ENCODE peak calls at places on chromosomes 7 and 10, in four cellular contexts. G is AG09319, J is breast epithelium, L is colonic mucosa. S is an unnamed sample.

GRCh38 chr7:116097365-116098009 is 66.9 kb upstream of the TFEC start:
- DNase-seq in G (no peak), J (no peak), L (no peak), S (no peak)

GRCh38 chr10:100697070-100697469 is 48.3 kb upstream of the PAX2 start:
- DNase-seq in G (peak), J (no peak), L (no peak), S (no peak)

GRCh38 chr7:22758576-22758975 is 31.6 kb downstream of the IL6 start:
- DNase-seq in G (no peak), J (no peak), L (no peak), S (no peak)

GRCh38 chr10:132592790-132593788 is 55.5 kb downstream of the INPP5A start:
- DNase-seq in G (no peak), J (no peak), L (peak), S (no peak)

GRCh38 chr10:104076743-104077160 is 8.9 kb downstream of the COL17A1 start:
- DNase-seq in G (peak), J (no peak), L (peak), S (no peak)

GRCh38 chr7:73978681-73979563 is 49.1 kb upstream of the ELN start:
- DNase-seq in G (no peak), J (no peak), L (peak), S (no peak)

GRCh38 chr10:52099026-52099600 is 215.0 kb upstream of the DKK1 start:
- DNase-seq in G (no peak), J (no peak), L (no peak), S (no peak)

GRCh38 chr10:116753759-116754158 is 11.4 kb upstream of the HSPA12A start:
- DNase-seq in G (no peak), J (no peak), L (no peak), S (no peak)

GRCh38 chr7:139557857-139558581 is 34.5 kb downstream of the CLEC2L start:
- DNase-seq in G (no peak), J (no peak), L (peak), S (no peak)

DNA sequence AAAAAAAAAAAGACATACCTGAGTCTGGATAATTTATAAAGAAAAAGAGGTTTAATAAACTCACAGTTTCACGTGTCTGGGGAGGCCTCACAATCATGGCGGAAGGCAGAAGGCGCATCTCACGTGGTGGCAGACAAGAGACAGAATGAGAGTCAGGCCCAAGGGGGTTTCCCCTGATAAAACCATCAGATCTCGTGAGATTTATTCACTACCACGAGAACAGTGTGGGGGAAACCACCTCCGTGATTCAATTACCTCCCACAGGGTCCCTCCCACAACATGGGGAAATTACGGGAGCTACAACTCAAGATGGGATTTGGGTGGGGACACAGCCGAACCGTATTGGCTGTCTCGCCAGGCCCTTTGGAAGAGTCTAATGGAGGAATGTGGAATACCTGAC is 9.0 kb upstream of the MAFK start:
- DNase-seq in G (no peak), J (no peak), L (no peak), S (no peak)
- TF ChIP-seq CTCF in G (no peak), J (no peak), L (no peak), S (no peak)

GRCh38 chr7:11552676-11553075 is 279.3 kb downstream of the THSD7A start:
- DNase-seq in G (no peak), J (no peak), L (no peak), S (no peak)

GRCh38 chr7:11548532-11548931 is 283.5 kb downstream of the THSD7A start:
- DNase-seq in G (no peak), J (no peak), L (no peak), S (no peak)

DNA sequence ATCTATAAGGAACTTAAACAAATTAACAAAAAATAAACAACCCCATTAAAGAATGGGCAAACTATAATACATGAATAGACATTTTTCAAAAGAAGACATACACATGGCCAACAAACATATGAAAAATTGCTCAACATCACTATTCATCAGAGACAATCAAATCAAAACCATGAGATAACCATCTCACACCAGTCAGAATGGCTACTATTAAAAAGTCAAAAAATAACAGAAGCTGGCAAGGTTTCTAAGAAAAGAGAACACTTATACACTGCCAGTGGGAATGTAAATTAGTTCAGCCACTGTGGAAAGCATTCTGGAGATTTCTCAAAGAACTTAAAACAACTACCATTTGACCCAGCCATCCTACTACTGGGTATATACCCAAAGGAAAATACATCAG is 280.5 kb downstream of the THSD7A start:
- DNase-seq in G (no peak), J (no peak), L (no peak), S (no peak)
- TF ChIP-seq CTCF in G (no peak), J (no peak), L (no peak), S (no peak)

DNA sequence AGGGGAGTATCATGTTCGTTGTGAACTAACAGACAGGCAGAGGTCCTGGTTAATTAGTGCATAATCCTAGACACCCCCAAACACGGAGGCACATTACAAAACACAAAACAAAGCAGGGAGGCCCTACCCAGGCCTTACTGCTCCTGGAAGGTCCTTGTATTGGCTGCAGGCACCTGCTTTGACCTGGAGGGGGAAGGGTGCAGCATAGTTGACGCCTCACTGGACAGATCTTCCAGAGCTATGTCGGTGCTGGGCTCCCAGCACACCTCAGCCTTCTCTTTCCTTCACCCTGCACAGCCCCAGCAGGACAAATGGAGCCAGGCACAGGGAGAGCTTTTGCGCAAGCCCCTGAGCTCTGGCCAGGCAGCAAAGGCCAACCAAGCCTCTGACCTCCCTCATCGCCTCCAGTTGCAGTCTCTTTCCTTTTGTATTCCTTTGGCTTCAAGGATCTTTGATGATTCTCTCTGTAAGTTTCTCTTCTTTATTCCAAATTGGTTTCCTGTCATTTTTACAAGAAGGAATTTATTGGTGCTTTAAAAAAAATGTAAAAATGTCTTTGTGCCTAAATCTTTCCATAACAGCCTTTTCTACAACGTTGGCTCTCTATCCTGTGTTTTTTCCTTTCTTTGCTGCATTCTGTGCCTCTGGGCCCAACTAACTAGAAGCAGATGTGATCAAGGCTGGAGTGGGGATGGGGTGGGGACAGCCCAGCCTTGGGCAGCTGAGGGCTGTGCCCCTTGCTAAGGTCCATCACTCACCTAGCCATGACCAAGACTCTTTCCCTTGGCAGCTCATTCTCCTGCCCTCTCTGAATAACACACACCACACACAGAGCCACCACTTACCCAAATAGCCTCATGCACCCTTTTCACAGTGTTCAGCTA is 317.1 kb upstream of the NPVF start:
- DNase-seq in G (no peak), J (no peak), L (no peak), S (no peak)
- TF ChIP-seq CTCF in G (no peak), J (no peak), L (no peak), S (no peak)

DNA sequence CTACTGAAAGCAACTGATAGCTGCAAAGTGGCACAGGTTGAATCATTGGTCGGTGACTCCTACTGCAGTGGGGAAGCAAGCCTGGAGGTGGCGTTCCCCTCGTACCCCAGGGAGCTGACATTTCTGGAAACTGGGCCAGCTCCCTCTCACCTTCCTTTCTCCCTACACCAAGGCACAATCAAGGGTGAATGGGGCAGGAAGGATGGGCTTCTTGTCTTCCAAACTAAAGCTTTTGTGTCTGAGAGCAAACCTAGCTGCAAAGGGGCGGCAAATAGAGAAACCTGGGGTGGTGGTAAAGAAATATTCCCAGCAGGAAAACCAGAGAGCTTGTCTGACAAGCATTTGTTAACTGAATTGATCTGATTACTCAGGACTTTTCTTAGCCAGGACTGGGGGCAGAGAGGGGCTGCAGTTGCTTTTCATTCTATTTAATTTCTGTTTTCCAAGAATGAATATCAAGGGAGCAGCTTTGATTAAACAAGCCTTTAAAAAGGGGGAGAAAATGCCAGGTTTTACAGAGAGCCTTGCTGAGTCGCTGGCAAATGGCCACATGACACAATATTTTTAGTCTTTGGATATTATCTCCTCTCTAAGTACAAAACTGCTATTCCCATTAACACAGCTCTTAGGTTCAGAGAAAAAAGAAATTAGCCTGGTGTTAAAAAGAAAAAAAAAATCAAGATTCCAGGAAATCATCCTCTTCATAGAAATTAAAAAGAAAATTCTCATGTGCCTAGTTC is 27.8 kb downstream of the CDHR3 start:
- DNase-seq in G (no peak), J (no peak), L (no peak), S (no peak)
- TF ChIP-seq CTCF in G (no peak), J (no peak), L (no peak), S (no peak)

DNA sequence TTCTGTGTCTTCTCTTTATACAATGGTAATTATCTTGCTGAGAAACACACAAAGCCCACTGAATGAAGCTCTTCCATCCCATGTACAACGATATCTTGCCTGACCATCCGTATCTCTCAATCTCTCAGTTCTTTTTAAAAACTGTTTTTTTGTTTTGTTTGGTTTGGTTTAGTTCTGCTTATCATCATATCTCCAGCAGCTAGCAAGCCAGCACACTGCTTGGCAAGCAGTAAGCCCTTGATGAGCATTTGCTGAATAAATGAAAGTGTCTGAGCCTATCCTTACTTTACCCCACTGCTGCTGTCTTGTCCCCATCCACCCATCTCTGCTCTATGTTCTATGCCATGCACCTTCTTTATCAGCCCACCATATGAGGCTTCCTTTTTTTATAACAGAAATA is 34.2 kb downstream of the ITGB1 start:
- DNase-seq in G (no peak), J (no peak), L (no peak), S (no peak)
- TF ChIP-seq CTCF in G (no peak), J (no peak), L (no peak), S (no peak)

GRCh38 chr10:110512461-110513187 is 14.9 kb downstream of the DUSP5 start:
- DNase-seq in G (no peak), J (no peak), L (no peak), S (no peak)
- TF ChIP-seq CTCF in G (no peak), J (no peak), L (no peak), S (no peak)

GRCh38 chr7:48090095-48090805 is 1.2 kb downstream of the UPP1 start:
- DNase-seq in G (no peak), J (no peak), L (peak), S (peak)
- TF ChIP-seq CTCF in G (no peak), J (no peak), L (no peak), S (no peak)

S was measured in neural crest cell.